ENCODE peak calls at places on chromosomes 3 and 15, in six cellular contexts. One of them, this sample, is unnamed.

GRCh38 chr3:183975981-183976662 is 41.6 kb downstream of the ABCC5 start:
- DNase-seq in aorta: no peak
- DNase-seq in stimulated activated naive CD8-positive, alpha-beta T cell treated with anti-CD3 and anti-CD28 coated beads, Interleukin-15, amount 100 ng/mL, for 72 hours: no peak
- DNase-seq in HuH-7: no peak
- DNase-seq in NCI-H1092 treated with DMSO at 0.1 percent for 48 hours: no peak
- DNase-seq in dorsolateral prefrontal cortex: no peak
- DNase-seq in this sample: no peak

GRCh38 chr3:186255703-186256331 is 106.2 kb downstream of the DGKG start:
- DNase-seq in aorta: no peak
- DNase-seq in stimulated activated naive CD8-positive, alpha-beta T cell treated with anti-CD3 and anti-CD28 coated beads, Interleukin-15, amount 100 ng/mL, for 72 hours: no peak
- DNase-seq in HuH-7: peak
- DNase-seq in NCI-H1092 treated with DMSO at 0.1 percent for 48 hours: no peak
- DNase-seq in dorsolateral prefrontal cortex: no peak
- DNase-seq in this sample: no peak

GRCh38 chr3:37814547-37814946 is 47.1 kb upstream of the CTDSPL start:
- DNase-seq in aorta: no peak
- DNase-seq in stimulated activated naive CD8-positive, alpha-beta T cell treated with anti-CD3 and anti-CD28 coated beads, Interleukin-15, amount 100 ng/mL, for 72 hours: no peak
- DNase-seq in HuH-7: peak
- DNase-seq in NCI-H1092 treated with DMSO at 0.1 percent for 48 hours: peak
- DNase-seq in dorsolateral prefrontal cortex: no peak
- DNase-seq in this sample: no peak

GRCh38 chr3:37457392-37458065 is 283.1 kb upstream of the LRRFIP2 start:
- DNase-seq in aorta: no peak
- DNase-seq in stimulated activated naive CD8-positive, alpha-beta T cell treated with anti-CD3 and anti-CD28 coated beads, Interleukin-15, amount 100 ng/mL, for 72 hours: no peak
- DNase-seq in HuH-7: no peak
- DNase-seq in NCI-H1092 treated with DMSO at 0.1 percent for 48 hours: no peak
- DNase-seq in dorsolateral prefrontal cortex: no peak
- DNase-seq in this sample: no peak

GRCh38 chr15:68186671-68187397 is 18.3 kb downstream of the CALML4 start:
- DNase-seq in aorta: no peak
- DNase-seq in stimulated activated naive CD8-positive, alpha-beta T cell treated with anti-CD3 and anti-CD28 coated beads, Interleukin-15, amount 100 ng/mL, for 72 hours: no peak
- DNase-seq in HuH-7: no peak
- DNase-seq in NCI-H1092 treated with DMSO at 0.1 percent for 48 hours: no peak
- DNase-seq in dorsolateral prefrontal cortex: no peak
- DNase-seq in this sample: no peak

GRCh38 chr3:170043506-170043905 is 5.7 kb downstream of the GPR160 start:
- DNase-seq in aorta: no peak
- DNase-seq in stimulated activated naive CD8-positive, alpha-beta T cell treated with anti-CD3 and anti-CD28 coated beads, Interleukin-15, amount 100 ng/mL, for 72 hours: no peak
- DNase-seq in HuH-7: no peak
- DNase-seq in NCI-H1092 treated with DMSO at 0.1 percent for 48 hours: no peak
- DNase-seq in dorsolateral prefrontal cortex: no peak
- DNase-seq in this sample: no peak

GRCh38 chr3:45965281-45966052 is 22.2 kb downstream of the CXCR6 start:
- DNase-seq in aorta: no peak
- DNase-seq in stimulated activated naive CD8-positive, alpha-beta T cell treated with anti-CD3 and anti-CD28 coated beads, Interleukin-15, amount 100 ng/mL, for 72 hours: no peak
- DNase-seq in HuH-7: no peak
- DNase-seq in NCI-H1092 treated with DMSO at 0.1 percent for 48 hours: no peak
- DNase-seq in dorsolateral prefrontal cortex: no peak
- DNase-seq in this sample: no peak

GRCh38 chr3:125154800-125155269 is 57.7 kb downstream of the SLC12A8 start:
- DNase-seq in aorta: no peak
- DNase-seq in stimulated activated naive CD8-positive, alpha-beta T cell treated with anti-CD3 and anti-CD28 coated beads, Interleukin-15, amount 100 ng/mL, for 72 hours: no peak
- DNase-seq in HuH-7: no peak
- DNase-seq in NCI-H1092 treated with DMSO at 0.1 percent for 48 hours: no peak
- DNase-seq in dorsolateral prefrontal cortex: no peak
- DNase-seq in this sample: no peak

GRCh38 chr3:152151216-152151874 is 117.4 kb upstream of the MBNL1 start:
- DNase-seq in aorta: no peak
- DNase-seq in stimulated activated naive CD8-positive, alpha-beta T cell treated with anti-CD3 and anti-CD28 coated beads, Interleukin-15, amount 100 ng/mL, for 72 hours: no peak
- DNase-seq in HuH-7: no peak
- DNase-seq in NCI-H1092 treated with DMSO at 0.1 percent for 48 hours: no peak
- DNase-seq in dorsolateral prefrontal cortex: no peak
- DNase-seq in this sample: no peak

GRCh38 chr3:94285874-94286273 is 223.0 kb downstream of the NSUN3 start:
- DNase-seq in aorta: no peak
- DNase-seq in stimulated activated naive CD8-positive, alpha-beta T cell treated with anti-CD3 and anti-CD28 coated beads, Interleukin-15, amount 100 ng/mL, for 72 hours: no peak
- DNase-seq in HuH-7: no peak
- DNase-seq in NCI-H1092 treated with DMSO at 0.1 percent for 48 hours: no peak
- DNase-seq in dorsolateral prefrontal cortex: no peak
- DNase-seq in this sample: no peak

GRCh38 chr3:53489401-53490130 is 4.8 kb upstream of the CACNA1D start:
- DNase-seq in aorta: no peak
- DNase-seq in stimulated activated naive CD8-positive, alpha-beta T cell treated with anti-CD3 and anti-CD28 coated beads, Interleukin-15, amount 100 ng/mL, for 72 hours: no peak
- DNase-seq in HuH-7: no peak
- DNase-seq in NCI-H1092 treated with DMSO at 0.1 percent for 48 hours: no peak
- DNase-seq in dorsolateral prefrontal cortex: no peak
- DNase-seq in this sample: no peak

GRCh38 chr3:101722394-101723173 is 1.8 kb upstream of the CEP97 start:
- DNase-seq in aorta: no peak
- DNase-seq in stimulated activated naive CD8-positive, alpha-beta T cell treated with anti-CD3 and anti-CD28 coated beads, Interleukin-15, amount 100 ng/mL, for 72 hours: no peak
- DNase-seq in HuH-7: no peak
- DNase-seq in NCI-H1092 treated with DMSO at 0.1 percent for 48 hours: no peak
- DNase-seq in dorsolateral prefrontal cortex: no peak
- DNase-seq in this sample: no peak

This sample was measured in activated T-helper 2 cell treated with anti-CD3 and anti-CD28 coated beads, Interferon-gamma antibody, Interleukin-2, Interleukin-4, amounts not matched to agents 10 μg/mL and 5 μg/mL and 100 μg/mL, durations not matched to agents 14 hours and 24 hours and 36 hours.